ENCODE peak calls at places on chromosomes 13 and 19, in five cellular contexts. T is spleen; A is fibroblast of mammary gland; P is mammary epithelial cell; B is effector memory CD4-positive, alpha-beta T cell. H is an unnamed sample.

GRCh38 chr19:39363909-39364457 is 21.8 kb downstream of the SAMD4B start:
- DNase-seq in P (no peak), A (peak; percentile 78), T (no peak), B (no peak), H (peak; percentile 78)

GRCh38 chr13:49625392-49626137 is 2.7 kb upstream of the ARL11 start:
- DNase-seq in T (peak; percentile 82), B (no peak), A (peak; percentile 28), P (no peak), H (no peak)

GRCh38 chr13:97310809-97311436 is 88.8 kb downstream of the MBNL2 start:
- DNase-seq in P (no peak), T (no peak), A (no peak), B (no peak), H (no peak)

GRCh38 chr19:58474291-58474996 is 1.7 kb upstream of the ZNF446 start:
- DNase-seq in P (no peak), A (peak; percentile 58), B (no peak), T (no peak), H (peak; percentile 8)

GRCh38 chr13:50732712-50733111 is 110.8 kb downstream of the DLEU7 start:
- DNase-seq in P (peak; percentile 87), T (no peak), A (peak; percentile 63), B (no peak), H (peak; percentile 78)

GRCh38 chr19:6887326-6887725 is at the start of gene ADGRE1:
- DNase-seq in B (no peak), A (no peak), T (peak; percentile 83), P (no peak), H (no peak)

GRCh38 chr13:36919833-36920611 is at the start of gene SMAD9:
- DNase-seq in T (no peak), A (peak; percentile 63), P (peak; percentile 30), B (no peak), H (peak; percentile 66)

GRCh38 chr13:34347784-34348573 is 530.0 kb downstream of the RFC3 start:
- DNase-seq in B (no peak), T (no peak), P (peak; percentile 59), A (no peak), H (no peak)

GRCh38 chr13:31965361-31966066 is 66.1 kb upstream of the FRY start:
- DNase-seq in A (no peak), T (no peak), P (peak; percentile 59), B (no peak), H (peak; percentile 56)

GRCh38 chr13:113110852-113111315 is 5.3 kb downstream of the F7 start:
- DNase-seq in T (no peak), B (no peak), P (no peak), A (no peak), H (no peak)

GRCh38 chr13:50320297-50320862 is 305.1 kb downstream of the KCNRG start:
- DNase-seq in T (no peak), A (peak; percentile 62), B (no peak), P (peak; percentile 40), H (peak; percentile 62)

GRCh38 chr19:27652281-27652680 is 1560.7 kb downstream of the UQCRFS1 start:
- DNase-seq in P (no peak), T (no peak), A (no peak), B (no peak), H (no peak)

GRCh38 chr13:57624565-57625435 is 6.7 kb upstream of the PCDH17 start:
- DNase-seq in T (no peak), B (no peak), P (peak; percentile 34), A (peak; percentile 62), H (peak; percentile 60)

GRCh38 chr19:3125900-3126524 is 9.8 kb upstream of the GNA15 start:
- DNase-seq in T (peak; percentile 92), P (peak; percentile 61), A (peak; percentile 37), B (peak; percentile 60), H (peak; percentile 24)

GRCh38 chr19:28966737-28967401 is 246.1 kb downstream of the UQCRFS1 start:
- DNase-seq in B (no peak), P (no peak), A (no peak), T (no peak), H (peak; percentile 44)

GRCh38 chr19:17220207-17220758 is 5.1 kb downstream of the USE1 start:
- DNase-seq in P (no peak), T (no peak), B (no peak), A (peak; percentile 89), H (peak; percentile 88)

GRCh38 chr19:49987159-49987698 is 26.3 kb upstream of the SIGLEC11 start:
- DNase-seq in P (peak; percentile 88), B (peak; percentile 67), A (peak; percentile 91), T (peak; percentile 90), H (peak; percentile 95)

GRCh38 chr13:111927181-111927540 is 139.8 kb upstream of the SOX1 start:
- DNase-seq in B (no peak), T (peak; percentile 53), A (no peak), P (no peak), H (no peak)

GRCh38 chr13:24115671-24116070 is 44.8 kb upstream of the SPATA13 start:
- DNase-seq in B (no peak), A (no peak), T (no peak), P (no peak), H (no peak)

GRCh38 chr13:101621099-101621498 is 168.6 kb downstream of the ITGBL1 start:
- DNase-seq in A (no peak), T (no peak), B (no peak), P (no peak), H (no peak)

GRCh38 chr19:2083174-2083854 is 12.8 kb downstream of the MOB3A start:
- DNase-seq in P (no peak), T (peak; percentile 90), B (peak; percentile 52), A (no peak), H (no peak)

GRCh38 chr19:16335226-16335625 is 10.6 kb downstream of the KLF2 start:
- DNase-seq in B (no peak), P (no peak), T (peak; percentile 82), A (no peak), H (no peak)

GRCh38 chr13:73704587-73704986 is 429.6 kb downstream of the KLF12 start:
- DNase-seq in A (no peak), P (no peak), B (no peak), T (no peak), H (no peak)

GRCh38 chr13:40404967-40405716 is 261.3 kb downstream of the FOXO1 start:
- DNase-seq in P (no peak), B (no peak), T (no peak), A (no peak), H (no peak)

GRCh38 chr13:24858953-24859352 is 95.0 kb downstream of the RNF17 start:
- DNase-seq in A (no peak), P (no peak), B (no peak), T (no peak), H (no peak)

GRCh38 chr19:44072543-44073401 is 813 bp downstream of the ZNF284 start:
- DNase-seq in T (no peak), B (no peak), P (peak; percentile 5), A (peak; percentile 8), H (peak; percentile 13)

GRCh38 chr19:47511681-47512080 is 3.2 kb downstream of the NAPA start:
- DNase-seq in A (peak; percentile 79), P (no peak), T (no peak), B (no peak), H (peak; percentile 26)

GRCh38 chr13:80562423-80562822 is 221.5 kb upstream of the SPRY2 start:
- DNase-seq in P (no peak), B (no peak), T (no peak), A (no peak), H (no peak)

GRCh38 chr13:42649761-42650289 is 75.9 kb downstream of the TNFSF11 start:
- DNase-seq in P (no peak), A (peak; percentile 15), T (no peak), B (no peak), H (no peak)

GRCh38 chr13:79340490-79340889 is 65.6 kb downstream of the RBM26 start:
- DNase-seq in P (no peak), A (no peak), T (no peak), B (no peak), H (no peak)

GRCh38 chr13:50390503-50391248 is 375.4 kb downstream of the KCNRG start:
- DNase-seq in B (no peak), A (no peak), T (no peak), P (no peak), H (no peak)

GRCh38 chr19:47035495-47036232 is 12.8 kb downstream of the TMEM160 start:
- DNase-seq in A (peak; percentile 86), P (peak; percentile 90), T (peak; percentile 97), B (peak; percentile 90), H (peak; percentile 75)

GRCh38 chr13:38044067-38044466 is 174.5 kb upstream of the TRPC4 start:
- DNase-seq in P (no peak), A (no peak), T (no peak), B (no peak), H (no peak)

GRCh38 chr19:35206379-35206778 is 22.2 kb downstream of the FAM187B start:
- DNase-seq in B (peak; percentile 58), T (no peak), A (no peak), P (no peak), H (no peak)
- H3K4me3 ChIP-seq in B (no peak overlapping the region), T (no peak overlapping the region), A (no peak overlapping the region), P (no peak overlapping the region), H (no peak overlapping the region)

GRCh38 chr19:45682117-45682516 is 9.6 kb downstream of the SNRPD2 start:
- DNase-seq in T (no peak), P (no peak), A (no peak), B (no peak), H (no peak)

GRCh38 chr19:45677351-45678230 is 9.6 kb downstream of the GIPR start:
- DNase-seq in A (peak; percentile 67), P (peak; percentile 63), B (peak; percentile 78), T (peak; percentile 87), H (peak; percentile 57)

GRCh38 chr19:45670670-45671453 is 2.8 kb downstream of the GIPR start:
- DNase-seq in A (peak; percentile 67), B (peak; percentile 45), P (peak; percentile 28), T (peak; percentile 85), H (peak; percentile 53)

GRCh38 chr19:45681391-45682015 is 10.2 kb downstream of the SNRPD2 start:
- DNase-seq in B (peak; percentile 78), P (peak; percentile 83), T (peak; percentile 98), A (peak; percentile 67), H (peak; percentile 69)

GRCh38 chr19:45676851-45677263 is 8.8 kb downstream of the GIPR start:
- DNase-seq in T (peak; percentile 80), P (no peak), B (peak; percentile 41), A (no peak), H (no peak)
- H3K4me3 ChIP-seq in T (peak overlapping the region; percentile 45), P (peak overlapping the region; percentile 13), B (peak overlapping the region; percentile 52), A (no peak overlapping the region), H (no peak overlapping the region)

GRCh38 chr13:85413664-85414063 is 385.6 kb downstream of the SLITRK6 start:
- DNase-seq in B (no peak), P (no peak), A (no peak), T (no peak), H (no peak)
- H3K4me3 ChIP-seq in B (no peak overlapping the region), P (no peak overlapping the region), A (no peak overlapping the region), T (no peak overlapping the region), H (no peak overlapping the region)

GRCh38 chr19:45306040-45306439 is 16.6 kb downstream of the CKM start:
- DNase-seq in P (peak; percentile 46), T (no peak), B (no peak), A (peak; percentile 19), H (peak; percentile 38)
- H3K4me3 ChIP-seq in P (no peak overlapping the region), T (no peak overlapping the region), B (no peak overlapping the region), A (no peak overlapping the region), H (no peak overlapping the region)

DNA sequence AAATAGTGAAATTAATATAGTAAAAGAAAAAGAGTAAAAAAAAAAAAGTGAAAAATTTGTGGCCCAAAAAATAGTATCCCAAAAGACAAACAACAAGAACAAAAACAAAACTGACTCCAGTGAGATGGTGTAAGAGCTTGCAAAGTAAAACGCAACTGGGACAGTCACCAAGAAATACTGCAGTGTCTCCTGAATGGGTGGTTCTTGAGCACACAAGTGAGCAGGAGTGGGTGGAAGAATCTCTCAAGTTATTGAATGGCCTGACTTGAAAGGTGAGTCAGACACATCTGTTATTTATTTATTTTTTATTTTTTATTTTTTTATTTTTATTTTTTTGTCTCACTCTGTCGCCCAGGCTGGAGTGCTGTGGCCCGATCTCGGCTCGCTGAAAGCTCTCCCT is 1.9 kb downstream of the ZNF493 start:
- DNase-seq in P (peak; percentile 2), B (no peak), A (peak; percentile 87), T (no peak), H (peak; percentile 12)
- H3K4me3 ChIP-seq in P (no peak overlapping the region), B (no peak overlapping the region), A (no peak overlapping the region), T (no peak overlapping the region), H (no peak overlapping the region)

H was measured in fibroblast of the aortic adventitia.